ENCODE peak calls at places on chromosomes 2 and 18, in seven cellular contexts. J, N, D, T, A, K and W are unnamed samples.

GRCh38 chr2:86393521-86394490 is 47.4 kb upstream of the KDM3A start:
- DNase-seq in J (no peak), N (no peak), D (peak), T (no peak), A (no peak), K (no peak), W (peak)

GRCh38 chr18:79735071-79735980 is 55.7 kb downstream of the CTDP1 start:
- DNase-seq in J (no peak), N (no peak), D (no peak), T (no peak), A (no peak), K (no peak), W (no peak)

GRCh38 chr2:126655500-126656310 is at the start of gene GYPC:
- DNase-seq in J (peak), N (peak), D (no peak), T (peak), A (no peak), K (peak), W (no peak)

GRCh38 chr2:5677133-5677532 is 15.1 kb upstream of the SOX11 start:
- DNase-seq in J (no peak), N (no peak), D (no peak), T (no peak), A (no peak), K (no peak), W (no peak)

GRCh38 chr2:220855296-220855695 is 716.8 kb downstream of the EPHA4 start:
- DNase-seq in J (no peak), N (no peak), D (peak), T (no peak), A (no peak), K (no peak), W (no peak)

GRCh38 chr2:220104871-220105351 is 477.5 kb downstream of the SLC4A3 start:
- DNase-seq in J (no peak), N (no peak), D (peak), T (peak), A (no peak), K (peak), W (no peak)

GRCh38 chr2:33644215-33644614 is 45.1 kb upstream of the FAM98A start:
- DNase-seq in J (no peak), N (no peak), D (no peak), T (no peak), A (no peak), K (no peak), W (no peak)

GRCh38 chr2:201129044-201129505 is 13.1 kb downstream of the CFLAR start:
- DNase-seq in J (no peak), N (peak), D (peak), T (no peak), A (peak), K (no peak), W (peak)

GRCh38 chr2:224151680-224152310 is 112.7 kb upstream of the SERPINE2 start:
- DNase-seq in J (no peak), N (no peak), D (no peak), T (no peak), A (no peak), K (no peak), W (no peak)

GRCh38 chr2:67772216-67773180 is 290.3 kb downstream of the C1D start:
- DNase-seq in J (no peak), N (peak), D (no peak), T (no peak), A (peak), K (no peak), W (peak)

GRCh38 chr2:240238201-240238600 is 97.7 kb upstream of the OTOS start:
- DNase-seq in J (no peak), N (no peak), D (peak), T (no peak), A (no peak), K (no peak), W (no peak)

GRCh38 chr18:58005885-58006523 is 38.0 kb upstream of the NEDD4L start:
- DNase-seq in J (no peak), N (no peak), D (peak), T (no peak), A (no peak), K (no peak), W (no peak)

GRCh38 chr2:20443276-20443920 is 3.5 kb upstream of the RHOB start:
- DNase-seq in J (peak), N (peak), D (peak), T (no peak), A (no peak), K (no peak), W (peak)

GRCh38 chr18:43970656-43971055 is 693.4 kb upstream of the SYT4 start:
- DNase-seq in J (no peak), N (no peak), D (peak), T (no peak), A (no peak), K (no peak), W (no peak)

GRCh38 chr18:48638896-48639771 is 100.3 kb downstream of the CTIF start:
- DNase-seq in J (no peak), N (no peak), D (no peak), T (no peak), A (no peak), K (no peak), W (no peak)

GRCh38 chr2:37588316-37588777 is 83.1 kb downstream of the CDC42EP3 start:
- DNase-seq in J (no peak), N (no peak), D (peak), T (no peak), A (no peak), K (no peak), W (no peak)

GRCh38 chr2:188957646-188958045 is 16.5 kb upstream of the COL3A1 start:
- DNase-seq in J (no peak), N (no peak), D (peak), T (no peak), A (no peak), K (no peak), W (no peak)

GRCh38 chr2:157875720-157876065 is 437 bp downstream of the ACVR1 start:
- DNase-seq in J (no peak), N (no peak), D (peak), T (no peak), A (no peak), K (peak), W (no peak)

GRCh38 chr2:69114534-69114933 is 101.6 kb downstream of the ANTXR1 start:
- DNase-seq in J (no peak), N (no peak), D (no peak), T (no peak), A (no peak), K (no peak), W (no peak)

GRCh38 chr2:20616341-20616871 is 34.5 kb downstream of the HS1BP3 start:
- DNase-seq in J (peak), N (no peak), D (no peak), T (no peak), A (no peak), K (no peak), W (no peak)

GRCh38 chr2:164114937-164115336 is 379.1 kb upstream of the FIGN start:
- DNase-seq in J (no peak), N (no peak), D (peak), T (no peak), A (no peak), K (no peak), W (no peak)

GRCh38 chr18:77316013-77316412 is 66.4 kb downstream of the GALR1 start:
- DNase-seq in J (no peak), N (no peak), D (no peak), T (no peak), A (no peak), K (no peak), W (no peak)

GRCh38 chr2:27773959-27774358 is 2.4 kb downstream of the MRPL33 start:
- DNase-seq in J (no peak), N (no peak), D (no peak), T (no peak), A (no peak), K (no peak), W (no peak)

GRCh38 chr2:101540518-101540917 is 65.6 kb upstream of the RFX8 start:
- DNase-seq in J (no peak), N (no peak), D (peak), T (no peak), A (peak), K (no peak), W (no peak)

GRCh38 chr2:128685841-128686497 is 367.3 kb upstream of the HS6ST1 start:
- DNase-seq in J (no peak), N (no peak), D (no peak), T (no peak), A (no peak), K (no peak), W (no peak)
- H3K4me3 ChIP-seq in J (no peak), N (no peak), D (no peak), T (no peak), A (no peak), K (no peak), W (no peak)

DNA sequence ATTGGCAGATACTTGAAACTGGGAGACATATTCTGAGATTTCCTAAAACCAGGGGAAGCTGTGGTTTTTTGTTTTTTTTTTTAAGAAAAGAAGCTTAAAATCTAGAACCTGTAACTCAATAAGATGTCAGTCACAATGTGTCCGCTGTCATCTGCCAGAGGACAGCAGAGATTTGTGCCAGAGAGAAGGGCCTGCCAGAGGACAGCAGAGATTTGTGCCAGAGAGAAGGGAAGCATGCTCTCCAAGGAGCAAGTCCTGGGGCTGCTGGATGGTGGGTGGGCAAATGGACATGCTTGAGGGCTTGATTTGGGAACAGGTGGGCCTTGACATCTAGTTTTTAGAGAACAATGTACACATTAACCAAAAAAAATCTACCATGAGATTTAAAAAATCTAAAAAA is 77.9 kb downstream of the CCDC93 start:
- DNase-seq in J (no peak), N (no peak), D (no peak), T (no peak), A (no peak), K (no peak), W (no peak)
- TF ChIP-seq CTCF in J (no peak), N (no peak), D (no peak), T (no peak), A (no peak), K (no peak), W (no peak)

DNA sequence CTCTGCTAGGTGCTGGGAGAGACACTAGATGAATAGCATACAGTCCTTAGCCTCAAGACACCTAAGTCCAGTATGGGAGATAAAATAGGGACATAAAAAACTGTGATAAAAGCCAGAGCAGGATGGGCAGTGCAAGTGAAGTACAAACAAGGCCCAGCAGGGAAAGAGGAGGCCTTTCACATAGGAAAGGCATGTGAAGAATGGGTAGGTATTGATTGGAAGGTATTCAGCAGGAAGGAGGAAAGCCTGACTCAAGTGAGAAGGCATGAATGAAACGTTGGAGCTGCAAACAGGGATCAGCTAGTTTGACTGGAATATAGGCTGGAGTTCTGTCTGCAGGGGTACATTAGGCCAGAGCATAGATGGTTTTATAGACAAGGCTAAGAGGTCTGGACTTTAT is 11.0 kb upstream of the CXCR4 start:
- DNase-seq in J (no peak), N (no peak), D (no peak), T (no peak), A (no peak), K (no peak), W (no peak)
- H3K4me3 ChIP-seq in J (no peak), N (no peak), D (no peak), T (no peak), A (no peak), K (no peak), W (no peak)

DNA sequence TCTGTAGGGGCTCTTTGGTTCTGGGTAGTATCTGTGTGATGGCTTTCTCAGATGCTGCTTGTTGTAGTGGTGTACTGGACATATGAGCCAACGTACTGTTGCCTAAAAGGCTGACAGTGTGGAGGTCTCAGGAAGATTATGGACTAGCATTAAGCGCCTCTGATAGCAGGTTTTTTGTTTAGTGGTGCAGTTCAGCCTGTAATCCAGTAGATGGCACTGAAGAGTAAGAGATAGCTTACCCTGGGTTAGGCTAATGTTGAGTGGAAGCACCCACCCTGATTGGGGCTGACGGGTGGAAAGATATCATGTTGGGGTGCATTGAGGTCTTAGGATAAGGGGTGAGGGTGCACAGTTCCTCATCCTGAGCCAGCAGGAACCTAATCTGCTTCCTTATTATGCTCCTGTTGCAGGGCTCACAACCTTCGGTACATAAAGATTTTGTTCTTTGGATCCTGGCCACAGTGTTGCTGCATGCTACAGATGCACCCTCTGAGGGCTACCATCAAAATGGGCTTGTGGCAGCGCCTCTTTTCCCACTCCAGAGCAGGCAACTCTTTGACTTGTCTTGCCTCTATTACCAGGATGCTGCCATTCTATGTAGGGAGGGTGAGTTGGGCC is 79.6 kb downstream of the MSTN start:
- DNase-seq in J (no peak), N (no peak), D (peak), T (no peak), A (no peak), K (no peak), W (no peak)
- TF ChIP-seq CTCF in J (no peak), N (no peak), D (peak), T (no peak), A (peak), K (no peak), W (peak)

GRCh38 chr2:217632036-217632435 is 370.8 kb downstream of the TNS1 start:
- DNase-seq in J (peak), N (no peak), D (no peak), T (no peak), A (no peak), K (no peak), W (no peak)

GRCh38 chr2:217637268-217637615 is 365.6 kb downstream of the TNS1 start:
- DNase-seq in J (no peak), N (no peak), D (no peak), T (no peak), A (no peak), K (no peak), W (no peak)

GRCh38 chr2:217636578-217637267 is 366.1 kb downstream of the TNS1 start:
- DNase-seq in J (no peak), N (no peak), D (no peak), T (no peak), A (no peak), K (no peak), W (no peak)

GRCh38 chr2:217638031-217638430 is 364.8 kb downstream of the TNS1 start:
- DNase-seq in J (no peak), N (no peak), D (no peak), T (no peak), A (no peak), K (no peak), W (no peak)

DNA sequence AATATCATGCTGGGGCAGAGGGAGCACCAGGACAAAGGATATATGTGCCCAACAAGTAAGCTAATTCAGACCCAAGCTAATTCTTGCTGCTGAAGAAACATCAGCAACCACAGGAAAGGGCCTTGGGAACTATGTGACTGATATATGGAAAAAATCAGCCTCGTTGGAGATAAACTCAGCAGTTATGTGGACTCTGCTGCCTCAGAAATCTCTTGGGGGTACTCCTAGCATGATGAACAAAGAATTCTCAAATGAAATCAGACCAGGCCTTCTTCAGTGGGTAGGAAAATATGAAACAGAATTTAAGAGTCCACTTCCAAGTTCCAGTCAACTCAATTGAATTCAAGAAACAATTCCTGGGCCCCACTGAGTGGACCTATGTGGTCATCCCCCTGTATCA is 367.9 kb downstream of the TNS1 start:
- DNase-seq in J (no peak), N (no peak), D (no peak), T (no peak), A (no peak), K (no peak), W (no peak)
- H3K4me3 ChIP-seq in J (no peak), N (no peak), D (no peak), T (no peak), A (no peak), K (no peak), W (no peak)

GRCh38 chr2:44770221-44771187 is 171.0 kb upstream of the SIX3 start:
- DNase-seq in J (no peak), N (no peak), D (no peak), T (no peak), A (no peak), K (no peak), W (no peak)
- TF ChIP-seq CTCF in J (no peak), N (no peak), D (no peak), T (no peak), A (no peak), K (no peak), W (peak)

DNA sequence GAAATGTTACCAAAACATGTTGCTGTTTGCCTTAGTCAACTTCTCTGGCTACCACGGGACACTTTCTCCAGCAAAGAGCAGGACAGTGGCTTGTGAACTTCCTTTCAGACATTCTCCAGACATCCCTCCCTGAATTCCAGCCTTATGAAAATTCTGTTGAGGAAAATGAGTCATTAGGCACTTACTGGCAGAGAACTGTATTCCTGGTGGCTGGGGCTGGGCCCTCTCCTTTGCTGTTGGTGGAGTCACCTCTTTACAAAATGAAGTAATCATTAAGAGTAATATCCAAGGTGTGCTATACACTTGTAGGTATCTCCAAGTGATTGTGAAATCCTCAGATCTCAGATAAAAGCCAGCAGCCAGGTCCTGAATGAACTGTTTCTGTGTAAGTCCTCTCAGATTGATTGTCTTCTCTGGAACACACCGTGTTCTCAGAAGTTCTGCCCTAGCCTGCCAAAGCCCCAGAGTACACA is 1.4 kb upstream of the FAP start:
- DNase-seq in J (no peak), N (no peak), D (peak), T (no peak), A (peak), K (peak), W (peak)
- H3K4me3 ChIP-seq in J (peak), N (no peak), D (no peak), T (peak), A (no peak), K (no peak), W (no peak)

GRCh38 chr18:31680836-31681568 is 3.4 kb downstream of the B4GALT6 start:
- DNase-seq in J (no peak), N (no peak), D (peak), T (no peak), A (no peak), K (no peak), W (no peak)
- TF ChIP-seq CTCF in J (no peak), N (no peak), D (peak), T (no peak), A (no peak), K (no peak), W (peak)